ENCODE peak calls at places on chromosomes 7 and 10, in seven cellular contexts. F is heart left ventricle, O is GM23338, R is lung, E is colonic mucosa, M is BJ, H is IMR-90. V is an unnamed sample. For H3K27me3, the result is how much of the 10 kb centered on the place peaks cover.

GRCh38 chr10:16832351-16833080 is 15.3 kb upstream of the RSU1 start:
- DNase-seq in F (peak), O (no peak), R (peak), E (peak), M (peak), H (peak), V (peak)

GRCh38 chr10:68727146-68727545 is 6.1 kb downstream of the CCAR1 start:
- DNase-seq in F (no peak), O (no peak), R (no peak), E (no peak), M (no peak), H (no peak), V (no peak)

GRCh38 chr10:125296598-125296997 is 136.2 kb upstream of the CTBP2 start:
- DNase-seq in F (no peak), O (no peak), R (no peak), E (no peak), M (no peak), H (no peak), V (peak)

GRCh38 chr7:16652888-16653287 is 6.9 kb downstream of the BZW2 start:
- DNase-seq in F (no peak), O (no peak), R (peak), E (no peak), M (no peak), H (no peak), V (peak)

GRCh38 chr10:22433875-22434274 is 88.6 kb downstream of the SPAG6 start:
- DNase-seq in F (no peak), O (peak), R (no peak), E (no peak), M (peak), H (peak), V (peak)

GRCh38 chr7:21945374-21946227 is at the start of gene CDCA7L:
- DNase-seq in F (peak), O (peak), R (peak), E (peak), M (no peak), H (peak), V (peak)

GRCh38 chr10:120308590-120308989 is 148.4 kb upstream of the PLPP4 start:
- DNase-seq in F (no peak), O (no peak), R (no peak), E (no peak), M (no peak), H (no peak), V (no peak)

GRCh38 chr10:100528123-100528884 is 1.4 kb downstream of the NDUFB8 start:
- DNase-seq in F (no peak), O (no peak), R (no peak), E (no peak), M (no peak), H (no peak), V (peak)

GRCh38 chr7:101952355-101953247 is 135.2 kb downstream of the CUX1 start:
- DNase-seq in F (no peak), O (no peak), R (no peak), E (no peak), M (peak), H (peak), V (peak)

GRCh38 chr7:51303142-51303525 is 13.5 kb downstream of the COBL start:
- DNase-seq in F (no peak), O (no peak), R (no peak), E (peak), M (no peak), H (no peak), V (no peak)

GRCh38 chr7:484365-485101 is 35.1 kb downstream of the PDGFA start:
- DNase-seq in F (no peak), O (peak), R (no peak), E (no peak), M (no peak), H (no peak), V (no peak)

GRCh38 chr10:126433351-126433750 is 45.1 kb upstream of the ADAM12 start:
- DNase-seq in F (no peak), O (no peak), R (no peak), E (no peak), M (no peak), H (peak), V (peak)

GRCh38 chr7:100567045-100567730 is 6.5 kb downstream of the SAP25 start:
- DNase-seq in F (no peak), O (no peak), R (no peak), E (no peak), M (no peak), H (no peak), V (no peak)

GRCh38 chr7:108017776-108018151 is 14.8 kb upstream of the LAMB1 start:
- DNase-seq in F (no peak), O (no peak), R (no peak), E (no peak), M (no peak), H (no peak), V (no peak)

GRCh38 chr10:27783660-27784059 is 38.0 kb upstream of the MKX start:
- DNase-seq in F (peak), O (peak), R (no peak), E (no peak), M (peak), H (peak), V (peak)

GRCh38 chr10:43712821-43713584 is 64.3 kb upstream of the ZNF32 start:
- DNase-seq in F (no peak), O (no peak), R (no peak), E (no peak), M (no peak), H (no peak), V (no peak)

GRCh38 chr7:122383934-122384333 is 79.4 kb upstream of the FEZF1 start:
- DNase-seq in F (no peak), O (no peak), R (no peak), E (no peak), M (no peak), H (no peak), V (peak)

GRCh38 chr7:39587393-39587792 is 21.2 kb downstream of the YAE1 start:
- DNase-seq in F (no peak), O (no peak), R (no peak), E (no peak), M (no peak), H (peak), V (peak)

GRCh38 chr10:7512487-7512886 is 101.7 kb upstream of the SFMBT2 start:
- DNase-seq in F (no peak), O (peak), R (no peak), E (no peak), M (no peak), H (no peak), V (no peak)

GRCh38 chr7:79282051-79282694 is 171.3 kb downstream of the MAGI2 start:
- DNase-seq in F (no peak), O (peak), R (no peak), E (no peak), M (peak), H (peak), V (peak)

GRCh38 chr10:89115876-89116627 is 91.1 kb downstream of the CH25H start:
- DNase-seq in F (no peak), O (no peak), R (no peak), E (no peak), M (no peak), H (peak), V (peak)

GRCh38 chr10:132368881-132369635 is 27.9 kb upstream of the PWWP2B start:
- DNase-seq in F (no peak), O (no peak), R (no peak), E (no peak), M (peak), H (peak), V (no peak)

GRCh38 chr10:18658301-18658991 is 785 bp upstream of the ARL5B start:
- DNase-seq in F (no peak), O (no peak), R (no peak), E (peak), M (no peak), H (peak), V (peak)

GRCh38 chr7:48063985-48064384 is 25.1 kb upstream of the UPP1 start:
- DNase-seq in F (no peak), O (no peak), R (no peak), E (no peak), M (no peak), H (no peak), V (no peak)

GRCh38 chr7:54888067-54888735 is 129.2 kb upstream of the SEC61G start:
- DNase-seq in F (no peak), O (peak), R (no peak), E (no peak), M (no peak), H (no peak), V (no peak)

GRCh38 chr10:77634939-77635338 is 2.7 kb downstream of the KCNMA1 start:
- DNase-seq in F (no peak), O (no peak), R (no peak), E (no peak), M (no peak), H (no peak), V (no peak)
- H3K27me3 ChIP-seq in F (half or more), O (under half), R (under half), E (under half), M (under half), H (under half), V (under half)

GRCh38 chr7:29236649-29237048 is 42.1 kb downstream of the CHN2 start:
- DNase-seq in F (no peak), O (no peak), R (no peak), E (no peak), M (no peak), H (no peak), V (no peak)

GRCh38 chr7:29237483-29237882 is 42.9 kb downstream of the CHN2 start:
- DNase-seq in F (no peak), O (no peak), R (no peak), E (no peak), M (no peak), H (no peak), V (no peak)

GRCh38 chr7:29236071-29236580 is 41.6 kb downstream of the CHN2 start:
- DNase-seq in F (no peak), O (no peak), R (no peak), E (no peak), M (no peak), H (no peak), V (no peak)

GRCh38 chr7:29243777-29244655 is 49.4 kb downstream of the CHN2 start:
- DNase-seq in F (no peak), O (peak), R (no peak), E (no peak), M (no peak), H (no peak), V (peak)

DNA sequence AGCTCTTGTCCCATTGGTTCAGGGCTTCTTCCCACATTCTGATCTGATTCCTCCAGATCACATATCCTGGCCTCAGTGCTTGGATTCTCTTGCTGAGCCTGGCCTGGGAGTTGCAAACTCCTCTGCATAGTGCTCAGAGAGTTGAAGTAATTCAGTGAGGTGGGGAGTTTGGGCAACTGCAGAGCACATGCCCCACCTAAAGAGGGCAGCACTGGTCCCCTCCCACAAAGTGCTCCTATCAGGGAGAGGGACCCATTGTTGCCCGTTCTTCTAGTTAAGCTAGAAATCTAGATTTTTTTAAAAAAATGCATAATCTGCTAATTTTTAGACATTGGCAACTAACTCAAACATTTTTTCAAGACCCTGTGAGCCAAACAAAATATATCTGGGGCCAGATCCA is 45.1 kb downstream of the CHN2 start:
- DNase-seq in F (no peak), O (peak), R (no peak), E (no peak), M (no peak), H (no peak), V (peak)
- TF ChIP-seq CTCF in F (no peak), O (peak), R (no peak), E (peak), M (peak), H (no peak), V (peak)

DNA sequence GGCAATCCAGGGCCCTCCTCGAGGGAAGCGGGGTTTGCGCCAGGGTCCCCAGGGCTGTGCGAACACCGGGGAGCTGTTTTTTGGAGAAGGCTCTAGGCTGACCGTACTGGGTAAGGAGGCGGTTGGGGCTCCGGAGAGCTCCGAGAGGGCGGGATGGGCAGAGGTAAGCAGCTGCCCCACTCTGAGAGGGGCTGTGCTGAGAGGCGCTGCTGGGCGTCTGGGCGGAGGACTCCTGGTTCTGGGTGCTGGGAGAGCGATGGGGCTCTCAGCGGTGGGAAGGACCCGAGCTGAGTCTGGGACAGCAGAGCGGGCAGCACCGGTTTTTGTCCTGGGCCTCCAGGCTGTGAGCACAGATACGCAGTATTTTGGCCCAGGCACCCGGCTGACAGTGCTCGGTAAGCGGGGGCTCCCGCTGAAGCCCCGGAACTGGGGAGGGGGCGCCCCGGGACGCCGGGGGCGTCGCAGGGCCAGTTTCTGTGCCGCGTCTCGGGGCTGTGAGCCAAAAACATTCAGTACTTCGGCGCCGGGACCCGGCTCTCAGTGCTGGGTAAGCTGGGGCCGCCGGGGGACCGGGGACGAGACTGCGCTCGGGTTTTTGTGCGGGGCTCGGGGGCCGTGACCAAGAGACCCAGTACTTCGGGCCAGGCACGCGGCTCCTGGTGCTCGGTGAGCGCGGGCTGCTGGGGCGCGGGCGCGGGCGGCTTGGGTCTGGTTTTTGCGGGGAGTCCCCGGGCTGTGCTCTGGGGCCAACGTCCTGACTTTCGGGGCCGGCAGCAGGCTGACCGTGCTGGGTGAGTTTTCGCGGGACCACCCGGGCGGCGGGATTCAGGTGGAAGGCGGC is 26.0 kb downstream of the PRSS2 start:
- DNase-seq in F (no peak), O (peak), R (no peak), E (no peak), M (no peak), H (no peak), V (no peak)
- H3K27me3 ChIP-seq in F (half or more), O (half or more), R (under half), E (under half), M (under half), H (half or more), V (under half)

DNA sequence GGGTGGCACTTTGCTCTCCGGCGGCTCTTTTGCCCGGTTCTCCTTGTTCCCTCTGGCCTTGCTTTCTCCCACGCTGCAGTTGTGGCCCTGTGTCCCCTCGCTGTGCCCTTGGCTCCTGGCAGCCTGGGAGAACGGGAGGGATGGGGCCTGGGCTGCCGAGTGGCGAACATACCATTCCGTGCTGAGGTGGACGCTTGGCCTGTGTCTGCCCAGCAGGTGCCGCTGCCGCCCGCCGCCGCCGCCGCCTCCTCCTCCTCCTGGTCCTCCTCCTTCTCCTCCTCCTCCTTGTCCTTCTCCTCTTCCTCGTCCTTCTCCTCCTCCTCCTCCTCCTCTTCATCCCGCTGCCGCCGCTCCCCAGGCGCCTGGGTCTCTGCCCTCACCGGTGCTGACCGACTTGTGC is 36.0 kb downstream of the AGAP3 start:
- DNase-seq in F (no peak), O (peak), R (no peak), E (no peak), M (no peak), H (no peak), V (no peak)
- TF ChIP-seq CTCF in F (peak), O (no peak), R (no peak), E (no peak), M (no peak), H (no peak), V (peak)

GRCh38 chr7:35699906-35700305 is 5.0 kb upstream of the HERPUD2 start:
- DNase-seq in F (no peak), O (no peak), R (no peak), E (no peak), M (peak), H (no peak), V (no peak)
- H3K27me3 ChIP-seq in F (under half), O (under half), R (under half), E (under half), M (under half), H (under half), V (under half)